ENCODE peak calls at places on chromosomes 2 and 18, in ten cellular contexts. One of them, this sample, is unnamed.
A peak's percentile ranks its signal among the peaks of the same experiment; 100 is the strongest.

GRCh38 chr18:46435031-46435430 is 222.0 kb downstream of the LOXHD1 start:
- DNase-seq in omental fat pad: no peak
- DNase-seq in SIG-M5: no peak
- DNase-seq in dermis microvascular lymphatic vessel endothelial cell: no peak
- DNase-seq in left ventricle myocardium inferior: no peak
- DNase-seq in activated CD8-positive, alpha-beta T cell treated with anti-CD3 and anti-CD28 coated beads, Interleukin-2, amount 10 ng/mL, durations not matched to agents 7 days and 5 days: no peak
- DNase-seq in NCI-H1105 treated with DMSO at 0.1 percent for 48 hours: no peak
- DNase-seq in stimulated activated CD8-positive, alpha-beta memory T cell treated with anti-CD3 and anti-CD28 coated beads, Interleukin-15, amount 100 ng/mL, for 1 hour: no peak
- DNase-seq in stimulated activated CD4-positive, alpha-beta T cell treated with anti-CD3 and anti-CD28 coated beads, Interleukin-2, amount 100 ng/mL, for 48 hours: no peak
- DNase-seq in EH: no peak
- DNase-seq in this sample: no peak

GRCh38 chr18:47184419-47185050 is 8.4 kb upstream of the IER3IP1 start:
- DNase-seq in omental fat pad: no peak
- DNase-seq in stimulated activated CD4-positive, alpha-beta T cell treated with anti-CD3 and anti-CD28 coated beads, Interleukin-2, amount 100 ng/mL, for 48 hours: no peak
- DNase-seq in dermis microvascular lymphatic vessel endothelial cell: peak; percentile 89
- DNase-seq in SIG-M5: no peak
- DNase-seq in left ventricle myocardium inferior: no peak
- DNase-seq in stimulated activated CD8-positive, alpha-beta memory T cell treated with anti-CD3 and anti-CD28 coated beads, Interleukin-15, amount 100 ng/mL, for 1 hour: no peak
- DNase-seq in activated CD8-positive, alpha-beta T cell treated with anti-CD3 and anti-CD28 coated beads, Interleukin-2, amount 10 ng/mL, durations not matched to agents 7 days and 5 days: no peak
- DNase-seq in EH: peak; percentile 54
- DNase-seq in NCI-H1105 treated with DMSO at 0.1 percent for 48 hours: no peak
- DNase-seq in this sample: peak; percentile 44

GRCh38 chr2:189142893-189143759 is 36.4 kb downstream of the COL5A2 start:
- DNase-seq in NCI-H1105 treated with DMSO at 0.1 percent for 48 hours: peak; percentile 19
- DNase-seq in omental fat pad: no peak
- DNase-seq in activated CD8-positive, alpha-beta T cell treated with anti-CD3 and anti-CD28 coated beads, Interleukin-2, amount 10 ng/mL, durations not matched to agents 7 days and 5 days: peak; percentile 68
- DNase-seq in stimulated activated CD8-positive, alpha-beta memory T cell treated with anti-CD3 and anti-CD28 coated beads, Interleukin-15, amount 100 ng/mL, for 1 hour: no peak
- DNase-seq in dermis microvascular lymphatic vessel endothelial cell: peak; percentile 59
- DNase-seq in EH: peak; percentile 53
- DNase-seq in left ventricle myocardium inferior: no peak
- DNase-seq in SIG-M5: no peak
- DNase-seq in stimulated activated CD4-positive, alpha-beta T cell treated with anti-CD3 and anti-CD28 coated beads, Interleukin-2, amount 100 ng/mL, for 48 hours: peak; percentile 26
- DNase-seq in this sample: peak; percentile 49

GRCh38 chr2:122927710-122928249 is 1097.3 kb upstream of the CNTNAP5 start:
- DNase-seq in dermis microvascular lymphatic vessel endothelial cell: no peak
- DNase-seq in SIG-M5: no peak
- DNase-seq in stimulated activated CD8-positive, alpha-beta memory T cell treated with anti-CD3 and anti-CD28 coated beads, Interleukin-15, amount 100 ng/mL, for 1 hour: no peak
- DNase-seq in left ventricle myocardium inferior: no peak
- DNase-seq in activated CD8-positive, alpha-beta T cell treated with anti-CD3 and anti-CD28 coated beads, Interleukin-2, amount 10 ng/mL, durations not matched to agents 7 days and 5 days: no peak
- DNase-seq in omental fat pad: no peak
- DNase-seq in NCI-H1105 treated with DMSO at 0.1 percent for 48 hours: no peak
- DNase-seq in EH: no peak
- DNase-seq in stimulated activated CD4-positive, alpha-beta T cell treated with anti-CD3 and anti-CD28 coated beads, Interleukin-2, amount 100 ng/mL, for 48 hours: no peak
- DNase-seq in this sample: no peak

GRCh38 chr2:141021109-141021508 is 1109.7 kb downstream of the LRP1B start:
- DNase-seq in omental fat pad: no peak
- DNase-seq in left ventricle myocardium inferior: no peak
- DNase-seq in stimulated activated CD4-positive, alpha-beta T cell treated with anti-CD3 and anti-CD28 coated beads, Interleukin-2, amount 100 ng/mL, for 48 hours: no peak
- DNase-seq in dermis microvascular lymphatic vessel endothelial cell: peak; percentile 70
- DNase-seq in EH: peak; percentile 81
- DNase-seq in activated CD8-positive, alpha-beta T cell treated with anti-CD3 and anti-CD28 coated beads, Interleukin-2, amount 10 ng/mL, durations not matched to agents 7 days and 5 days: no peak
- DNase-seq in SIG-M5: no peak
- DNase-seq in stimulated activated CD8-positive, alpha-beta memory T cell treated with anti-CD3 and anti-CD28 coated beads, Interleukin-15, amount 100 ng/mL, for 1 hour: no peak
- DNase-seq in NCI-H1105 treated with DMSO at 0.1 percent for 48 hours: no peak
- DNase-seq in this sample: no peak

GRCh38 chr2:145277922-145278321 is 758.0 kb upstream of the ZEB2 start:
- DNase-seq in EH: peak; percentile 58
- DNase-seq in dermis microvascular lymphatic vessel endothelial cell: no peak
- DNase-seq in stimulated activated CD4-positive, alpha-beta T cell treated with anti-CD3 and anti-CD28 coated beads, Interleukin-2, amount 100 ng/mL, for 48 hours: no peak
- DNase-seq in activated CD8-positive, alpha-beta T cell treated with anti-CD3 and anti-CD28 coated beads, Interleukin-2, amount 10 ng/mL, durations not matched to agents 7 days and 5 days: no peak
- DNase-seq in omental fat pad: no peak
- DNase-seq in NCI-H1105 treated with DMSO at 0.1 percent for 48 hours: no peak
- DNase-seq in left ventricle myocardium inferior: no peak
- DNase-seq in stimulated activated CD8-positive, alpha-beta memory T cell treated with anti-CD3 and anti-CD28 coated beads, Interleukin-15, amount 100 ng/mL, for 1 hour: no peak
- DNase-seq in SIG-M5: no peak
- DNase-seq in this sample: no peak

GRCh38 chr2:2046497-2046896 is 284.6 kb downstream of the MYT1L start:
- DNase-seq in activated CD8-positive, alpha-beta T cell treated with anti-CD3 and anti-CD28 coated beads, Interleukin-2, amount 10 ng/mL, durations not matched to agents 7 days and 5 days: no peak
- DNase-seq in NCI-H1105 treated with DMSO at 0.1 percent for 48 hours: no peak
- DNase-seq in SIG-M5: no peak
- DNase-seq in omental fat pad: no peak
- DNase-seq in stimulated activated CD4-positive, alpha-beta T cell treated with anti-CD3 and anti-CD28 coated beads, Interleukin-2, amount 100 ng/mL, for 48 hours: no peak
- DNase-seq in EH: no peak
- DNase-seq in dermis microvascular lymphatic vessel endothelial cell: no peak
- DNase-seq in stimulated activated CD8-positive, alpha-beta memory T cell treated with anti-CD3 and anti-CD28 coated beads, Interleukin-15, amount 100 ng/mL, for 1 hour: no peak
- DNase-seq in left ventricle myocardium inferior: no peak
- DNase-seq in this sample: no peak

GRCh38 chr2:80410346-80410745 is 105.8 kb upstream of the LRRTM1 start:
- DNase-seq in left ventricle myocardium inferior: no peak
- DNase-seq in stimulated activated CD4-positive, alpha-beta T cell treated with anti-CD3 and anti-CD28 coated beads, Interleukin-2, amount 100 ng/mL, for 48 hours: no peak
- DNase-seq in SIG-M5: no peak
- DNase-seq in stimulated activated CD8-positive, alpha-beta memory T cell treated with anti-CD3 and anti-CD28 coated beads, Interleukin-15, amount 100 ng/mL, for 1 hour: no peak
- DNase-seq in dermis microvascular lymphatic vessel endothelial cell: no peak
- DNase-seq in NCI-H1105 treated with DMSO at 0.1 percent for 48 hours: no peak
- DNase-seq in omental fat pad: no peak
- DNase-seq in EH: no peak
- DNase-seq in activated CD8-positive, alpha-beta T cell treated with anti-CD3 and anti-CD28 coated beads, Interleukin-2, amount 10 ng/mL, durations not matched to agents 7 days and 5 days: no peak
- DNase-seq in this sample: no peak

GRCh38 chr2:96868555-96869280 is 1.2 kb downstream of the SEMA4C start:
- DNase-seq in activated CD8-positive, alpha-beta T cell treated with anti-CD3 and anti-CD28 coated beads, Interleukin-2, amount 10 ng/mL, durations not matched to agents 7 days and 5 days: peak; percentile 80
- DNase-seq in stimulated activated CD4-positive, alpha-beta T cell treated with anti-CD3 and anti-CD28 coated beads, Interleukin-2, amount 100 ng/mL, for 48 hours: peak; percentile 43
- DNase-seq in left ventricle myocardium inferior: peak; percentile 89
- DNase-seq in EH: peak; percentile 95
- DNase-seq in SIG-M5: no peak
- DNase-seq in omental fat pad: peak; percentile 68
- DNase-seq in dermis microvascular lymphatic vessel endothelial cell: no peak
- DNase-seq in stimulated activated CD8-positive, alpha-beta memory T cell treated with anti-CD3 and anti-CD28 coated beads, Interleukin-15, amount 100 ng/mL, for 1 hour: no peak
- DNase-seq in NCI-H1105 treated with DMSO at 0.1 percent for 48 hours: peak; percentile 50
- DNase-seq in this sample: peak; percentile 24

GRCh38 chr2:239309398-239310245 is 91.2 kb downstream of the HDAC4 start:
- DNase-seq in omental fat pad: peak; percentile 18
- DNase-seq in SIG-M5: no peak
- DNase-seq in stimulated activated CD4-positive, alpha-beta T cell treated with anti-CD3 and anti-CD28 coated beads, Interleukin-2, amount 100 ng/mL, for 48 hours: no peak
- DNase-seq in activated CD8-positive, alpha-beta T cell treated with anti-CD3 and anti-CD28 coated beads, Interleukin-2, amount 10 ng/mL, durations not matched to agents 7 days and 5 days: no peak
- DNase-seq in NCI-H1105 treated with DMSO at 0.1 percent for 48 hours: no peak
- DNase-seq in stimulated activated CD8-positive, alpha-beta memory T cell treated with anti-CD3 and anti-CD28 coated beads, Interleukin-15, amount 100 ng/mL, for 1 hour: no peak
- DNase-seq in left ventricle myocardium inferior: no peak
- DNase-seq in dermis microvascular lymphatic vessel endothelial cell: no peak
- DNase-seq in EH: no peak
- DNase-seq in this sample: no peak

GRCh38 chr18:79939096-79939495 is 12.4 kb downstream of the SLC66A2 start:
- DNase-seq in SIG-M5: no peak
- DNase-seq in stimulated activated CD8-positive, alpha-beta memory T cell treated with anti-CD3 and anti-CD28 coated beads, Interleukin-15, amount 100 ng/mL, for 1 hour: no peak
- DNase-seq in left ventricle myocardium inferior: no peak
- DNase-seq in EH: no peak
- DNase-seq in activated CD8-positive, alpha-beta T cell treated with anti-CD3 and anti-CD28 coated beads, Interleukin-2, amount 10 ng/mL, durations not matched to agents 7 days and 5 days: no peak
- DNase-seq in stimulated activated CD4-positive, alpha-beta T cell treated with anti-CD3 and anti-CD28 coated beads, Interleukin-2, amount 100 ng/mL, for 48 hours: no peak
- DNase-seq in dermis microvascular lymphatic vessel endothelial cell: no peak
- DNase-seq in omental fat pad: no peak
- DNase-seq in NCI-H1105 treated with DMSO at 0.1 percent for 48 hours: no peak
- DNase-seq in this sample: no peak

GRCh38 chr18:4106407-4107033 is 348.6 kb downstream of the DLGAP1 start:
- DNase-seq in activated CD8-positive, alpha-beta T cell treated with anti-CD3 and anti-CD28 coated beads, Interleukin-2, amount 10 ng/mL, durations not matched to agents 7 days and 5 days: peak; percentile 73
- DNase-seq in dermis microvascular lymphatic vessel endothelial cell: peak; percentile 27
- DNase-seq in stimulated activated CD4-positive, alpha-beta T cell treated with anti-CD3 and anti-CD28 coated beads, Interleukin-2, amount 100 ng/mL, for 48 hours: peak; percentile 70
- DNase-seq in stimulated activated CD8-positive, alpha-beta memory T cell treated with anti-CD3 and anti-CD28 coated beads, Interleukin-15, amount 100 ng/mL, for 1 hour: peak; percentile 36
- DNase-seq in NCI-H1105 treated with DMSO at 0.1 percent for 48 hours: no peak
- DNase-seq in SIG-M5: no peak
- DNase-seq in omental fat pad: peak; percentile 81
- DNase-seq in EH: peak; percentile 42
- DNase-seq in left ventricle myocardium inferior: peak; percentile 47
- DNase-seq in this sample: peak; percentile 55

GRCh38 chr2:124640221-124640750 is 615.2 kb downstream of the CNTNAP5 start:
- DNase-seq in SIG-M5: no peak
- DNase-seq in omental fat pad: no peak
- DNase-seq in dermis microvascular lymphatic vessel endothelial cell: no peak
- DNase-seq in stimulated activated CD8-positive, alpha-beta memory T cell treated with anti-CD3 and anti-CD28 coated beads, Interleukin-15, amount 100 ng/mL, for 1 hour: no peak
- DNase-seq in activated CD8-positive, alpha-beta T cell treated with anti-CD3 and anti-CD28 coated beads, Interleukin-2, amount 10 ng/mL, durations not matched to agents 7 days and 5 days: no peak
- DNase-seq in NCI-H1105 treated with DMSO at 0.1 percent for 48 hours: no peak
- DNase-seq in EH: no peak
- DNase-seq in left ventricle myocardium inferior: no peak
- DNase-seq in stimulated activated CD4-positive, alpha-beta T cell treated with anti-CD3 and anti-CD28 coated beads, Interleukin-2, amount 100 ng/mL, for 48 hours: no peak
- DNase-seq in this sample: no peak

GRCh38 chr2:156486175-156486574 is 50.0 kb downstream of the GPD2 start:
- DNase-seq in stimulated activated CD4-positive, alpha-beta T cell treated with anti-CD3 and anti-CD28 coated beads, Interleukin-2, amount 100 ng/mL, for 48 hours: no peak
- DNase-seq in SIG-M5: no peak
- DNase-seq in dermis microvascular lymphatic vessel endothelial cell: no peak
- DNase-seq in NCI-H1105 treated with DMSO at 0.1 percent for 48 hours: no peak
- DNase-seq in activated CD8-positive, alpha-beta T cell treated with anti-CD3 and anti-CD28 coated beads, Interleukin-2, amount 10 ng/mL, durations not matched to agents 7 days and 5 days: no peak
- DNase-seq in omental fat pad: no peak
- DNase-seq in stimulated activated CD8-positive, alpha-beta memory T cell treated with anti-CD3 and anti-CD28 coated beads, Interleukin-15, amount 100 ng/mL, for 1 hour: no peak
- DNase-seq in left ventricle myocardium inferior: no peak
- DNase-seq in EH: peak; percentile 12
- DNase-seq in this sample: no peak

GRCh38 chr18:70074091-70074490 is 126.4 kb upstream of the CD226 start:
- DNase-seq in activated CD8-positive, alpha-beta T cell treated with anti-CD3 and anti-CD28 coated beads, Interleukin-2, amount 10 ng/mL, durations not matched to agents 7 days and 5 days: no peak
- DNase-seq in stimulated activated CD4-positive, alpha-beta T cell treated with anti-CD3 and anti-CD28 coated beads, Interleukin-2, amount 100 ng/mL, for 48 hours: no peak
- DNase-seq in EH: peak; percentile 42
- DNase-seq in dermis microvascular lymphatic vessel endothelial cell: no peak
- DNase-seq in omental fat pad: no peak
- DNase-seq in SIG-M5: no peak
- DNase-seq in NCI-H1105 treated with DMSO at 0.1 percent for 48 hours: no peak
- DNase-seq in left ventricle myocardium inferior: no peak
- DNase-seq in stimulated activated CD8-positive, alpha-beta memory T cell treated with anti-CD3 and anti-CD28 coated beads, Interleukin-15, amount 100 ng/mL, for 1 hour: no peak
- DNase-seq in this sample: no peak

GRCh38 chr2:6297238-6297637 is 568.5 kb downstream of the CMPK2 start:
- DNase-seq in NCI-H1105 treated with DMSO at 0.1 percent for 48 hours: no peak
- DNase-seq in stimulated activated CD8-positive, alpha-beta memory T cell treated with anti-CD3 and anti-CD28 coated beads, Interleukin-15, amount 100 ng/mL, for 1 hour: no peak
- DNase-seq in left ventricle myocardium inferior: no peak
- DNase-seq in EH: no peak
- DNase-seq in omental fat pad: no peak
- DNase-seq in SIG-M5: no peak
- DNase-seq in dermis microvascular lymphatic vessel endothelial cell: no peak
- DNase-seq in activated CD8-positive, alpha-beta T cell treated with anti-CD3 and anti-CD28 coated beads, Interleukin-2, amount 10 ng/mL, durations not matched to agents 7 days and 5 days: no peak
- DNase-seq in stimulated activated CD4-positive, alpha-beta T cell treated with anti-CD3 and anti-CD28 coated beads, Interleukin-2, amount 100 ng/mL, for 48 hours: no peak
- DNase-seq in this sample: no peak

GRCh38 chr2:171964328-171964727 is 35.4 kb upstream of the METAP1D start:
- DNase-seq in EH: no peak
- DNase-seq in activated CD8-positive, alpha-beta T cell treated with anti-CD3 and anti-CD28 coated beads, Interleukin-2, amount 10 ng/mL, durations not matched to agents 7 days and 5 days: no peak
- DNase-seq in stimulated activated CD4-positive, alpha-beta T cell treated with anti-CD3 and anti-CD28 coated beads, Interleukin-2, amount 100 ng/mL, for 48 hours: no peak
- DNase-seq in omental fat pad: no peak
- DNase-seq in SIG-M5: no peak
- DNase-seq in left ventricle myocardium inferior: no peak
- DNase-seq in dermis microvascular lymphatic vessel endothelial cell: no peak
- DNase-seq in stimulated activated CD8-positive, alpha-beta memory T cell treated with anti-CD3 and anti-CD28 coated beads, Interleukin-15, amount 100 ng/mL, for 1 hour: no peak
- DNase-seq in NCI-H1105 treated with DMSO at 0.1 percent for 48 hours: peak; percentile 25
- DNase-seq in this sample: no peak

GRCh38 chr2:25336446-25336845 is 5.3 kb downstream of the DNMT3A start:
- DNase-seq in SIG-M5: no peak
- DNase-seq in dermis microvascular lymphatic vessel endothelial cell: no peak
- DNase-seq in EH: no peak
- DNase-seq in stimulated activated CD4-positive, alpha-beta T cell treated with anti-CD3 and anti-CD28 coated beads, Interleukin-2, amount 100 ng/mL, for 48 hours: no peak
- DNase-seq in omental fat pad: no peak
- DNase-seq in stimulated activated CD8-positive, alpha-beta memory T cell treated with anti-CD3 and anti-CD28 coated beads, Interleukin-15, amount 100 ng/mL, for 1 hour: no peak
- DNase-seq in left ventricle myocardium inferior: no peak
- DNase-seq in activated CD8-positive, alpha-beta T cell treated with anti-CD3 and anti-CD28 coated beads, Interleukin-2, amount 10 ng/mL, durations not matched to agents 7 days and 5 days: no peak
- DNase-seq in NCI-H1105 treated with DMSO at 0.1 percent for 48 hours: no peak
- DNase-seq in this sample: no peak

GRCh38 chr18:37617623-37618022 is 52.0 kb upstream of the CELF4 start:
- DNase-seq in SIG-M5: no peak
- DNase-seq in stimulated activated CD4-positive, alpha-beta T cell treated with anti-CD3 and anti-CD28 coated beads, Interleukin-2, amount 100 ng/mL, for 48 hours: no peak
- DNase-seq in dermis microvascular lymphatic vessel endothelial cell: no peak
- DNase-seq in EH: no peak
- DNase-seq in activated CD8-positive, alpha-beta T cell treated with anti-CD3 and anti-CD28 coated beads, Interleukin-2, amount 10 ng/mL, durations not matched to agents 7 days and 5 days: no peak
- DNase-seq in NCI-H1105 treated with DMSO at 0.1 percent for 48 hours: no peak
- DNase-seq in left ventricle myocardium inferior: no peak
- DNase-seq in stimulated activated CD8-positive, alpha-beta memory T cell treated with anti-CD3 and anti-CD28 coated beads, Interleukin-15, amount 100 ng/mL, for 1 hour: no peak
- DNase-seq in omental fat pad: no peak
- DNase-seq in this sample: peak; percentile 35

GRCh38 chr2:74864728-74865722 is 31.1 kb downstream of the HK2 start:
- DNase-seq in NCI-H1105 treated with DMSO at 0.1 percent for 48 hours: no peak
- DNase-seq in omental fat pad: no peak
- DNase-seq in stimulated activated CD8-positive, alpha-beta memory T cell treated with anti-CD3 and anti-CD28 coated beads, Interleukin-15, amount 100 ng/mL, for 1 hour: no peak
- DNase-seq in activated CD8-positive, alpha-beta T cell treated with anti-CD3 and anti-CD28 coated beads, Interleukin-2, amount 10 ng/mL, durations not matched to agents 7 days and 5 days: no peak
- DNase-seq in dermis microvascular lymphatic vessel endothelial cell: no peak
- DNase-seq in SIG-M5: no peak
- DNase-seq in EH: peak; percentile 80
- DNase-seq in left ventricle myocardium inferior: no peak
- DNase-seq in stimulated activated CD4-positive, alpha-beta T cell treated with anti-CD3 and anti-CD28 coated beads, Interleukin-2, amount 100 ng/mL, for 48 hours: no peak
- DNase-seq in this sample: no peak

GRCh38 chr2:111919794-111920608 is 21.6 kb downstream of the MERTK start:
- DNase-seq in omental fat pad: no peak
- DNase-seq in activated CD8-positive, alpha-beta T cell treated with anti-CD3 and anti-CD28 coated beads, Interleukin-2, amount 10 ng/mL, durations not matched to agents 7 days and 5 days: no peak
- DNase-seq in dermis microvascular lymphatic vessel endothelial cell: no peak
- DNase-seq in EH: no peak
- DNase-seq in SIG-M5: no peak
- DNase-seq in stimulated activated CD4-positive, alpha-beta T cell treated with anti-CD3 and anti-CD28 coated beads, Interleukin-2, amount 100 ng/mL, for 48 hours: no peak
- DNase-seq in left ventricle myocardium inferior: peak; percentile 34
- DNase-seq in NCI-H1105 treated with DMSO at 0.1 percent for 48 hours: no peak
- DNase-seq in stimulated activated CD8-positive, alpha-beta memory T cell treated with anti-CD3 and anti-CD28 coated beads, Interleukin-15, amount 100 ng/mL, for 1 hour: no peak
- DNase-seq in this sample: no peak

GRCh38 chr2:1319393-1319792 is 93.9 kb upstream of the TPO start:
- DNase-seq in EH: no peak
- DNase-seq in omental fat pad: no peak
- DNase-seq in stimulated activated CD8-positive, alpha-beta memory T cell treated with anti-CD3 and anti-CD28 coated beads, Interleukin-15, amount 100 ng/mL, for 1 hour: no peak
- DNase-seq in NCI-H1105 treated with DMSO at 0.1 percent for 48 hours: no peak
- DNase-seq in stimulated activated CD4-positive, alpha-beta T cell treated with anti-CD3 and anti-CD28 coated beads, Interleukin-2, amount 100 ng/mL, for 48 hours: no peak
- DNase-seq in dermis microvascular lymphatic vessel endothelial cell: no peak
- DNase-seq in SIG-M5: no peak
- DNase-seq in activated CD8-positive, alpha-beta T cell treated with anti-CD3 and anti-CD28 coated beads, Interleukin-2, amount 10 ng/mL, durations not matched to agents 7 days and 5 days: no peak
- DNase-seq in left ventricle myocardium inferior: no peak
- DNase-seq in this sample: no peak

GRCh38 chr2:47070920-47071824 is 83.9 kb downstream of the STPG4 start:
- DNase-seq in EH: peak; percentile 96
- DNase-seq in NCI-H1105 treated with DMSO at 0.1 percent for 48 hours: no peak
- DNase-seq in stimulated activated CD8-positive, alpha-beta memory T cell treated with anti-CD3 and anti-CD28 coated beads, Interleukin-15, amount 100 ng/mL, for 1 hour: no peak
- DNase-seq in dermis microvascular lymphatic vessel endothelial cell: peak; percentile 83
- DNase-seq in SIG-M5: no peak
- DNase-seq in activated CD8-positive, alpha-beta T cell treated with anti-CD3 and anti-CD28 coated beads, Interleukin-2, amount 10 ng/mL, durations not matched to agents 7 days and 5 days: peak; percentile 81
- DNase-seq in omental fat pad: peak; percentile 62
- DNase-seq in left ventricle myocardium inferior: peak; percentile 79
- DNase-seq in stimulated activated CD4-positive, alpha-beta T cell treated with anti-CD3 and anti-CD28 coated beads, Interleukin-2, amount 100 ng/mL, for 48 hours: peak; percentile 31
- DNase-seq in this sample: peak; percentile 31

GRCh38 chr18:22219568-22220355 is 50.4 kb downstream of the GATA6 start:
- DNase-seq in activated CD8-positive, alpha-beta T cell treated with anti-CD3 and anti-CD28 coated beads, Interleukin-2, amount 10 ng/mL, durations not matched to agents 7 days and 5 days: no peak
- DNase-seq in EH: no peak
- DNase-seq in stimulated activated CD4-positive, alpha-beta T cell treated with anti-CD3 and anti-CD28 coated beads, Interleukin-2, amount 100 ng/mL, for 48 hours: no peak
- DNase-seq in NCI-H1105 treated with DMSO at 0.1 percent for 48 hours: no peak
- DNase-seq in left ventricle myocardium inferior: no peak
- DNase-seq in stimulated activated CD8-positive, alpha-beta memory T cell treated with anti-CD3 and anti-CD28 coated beads, Interleukin-15, amount 100 ng/mL, for 1 hour: no peak
- DNase-seq in dermis microvascular lymphatic vessel endothelial cell: no peak
- DNase-seq in SIG-M5: no peak
- DNase-seq in omental fat pad: no peak
- DNase-seq in this sample: no peak

GRCh38 chr2:70956141-70956540 is 20.4 kb downstream of the ATP6V1B1 start:
- DNase-seq in stimulated activated CD8-positive, alpha-beta memory T cell treated with anti-CD3 and anti-CD28 coated beads, Interleukin-15, amount 100 ng/mL, for 1 hour: no peak
- DNase-seq in SIG-M5: no peak
- DNase-seq in omental fat pad: no peak
- DNase-seq in stimulated activated CD4-positive, alpha-beta T cell treated with anti-CD3 and anti-CD28 coated beads, Interleukin-2, amount 100 ng/mL, for 48 hours: no peak
- DNase-seq in EH: no peak
- DNase-seq in activated CD8-positive, alpha-beta T cell treated with anti-CD3 and anti-CD28 coated beads, Interleukin-2, amount 10 ng/mL, durations not matched to agents 7 days and 5 days: peak; percentile 2
- DNase-seq in NCI-H1105 treated with DMSO at 0.1 percent for 48 hours: no peak
- DNase-seq in left ventricle myocardium inferior: no peak
- DNase-seq in dermis microvascular lymphatic vessel endothelial cell: no peak
- DNase-seq in this sample: no peak

GRCh38 chr2:239876241-239876947 is 148.7 kb downstream of the NDUFA10 start:
- DNase-seq in dermis microvascular lymphatic vessel endothelial cell: no peak
- DNase-seq in stimulated activated CD8-positive, alpha-beta memory T cell treated with anti-CD3 and anti-CD28 coated beads, Interleukin-15, amount 100 ng/mL, for 1 hour: no peak
- DNase-seq in left ventricle myocardium inferior: no peak
- DNase-seq in stimulated activated CD4-positive, alpha-beta T cell treated with anti-CD3 and anti-CD28 coated beads, Interleukin-2, amount 100 ng/mL, for 48 hours: no peak
- DNase-seq in SIG-M5: no peak
- DNase-seq in activated CD8-positive, alpha-beta T cell treated with anti-CD3 and anti-CD28 coated beads, Interleukin-2, amount 10 ng/mL, durations not matched to agents 7 days and 5 days: no peak
- DNase-seq in NCI-H1105 treated with DMSO at 0.1 percent for 48 hours: no peak
- DNase-seq in EH: no peak
- DNase-seq in omental fat pad: no peak
- DNase-seq in this sample: no peak

GRCh38 chr2:173590278-173590811 is 235.7 kb downstream of the CDCA7 start:
- DNase-seq in EH: peak; percentile 99
- DNase-seq in dermis microvascular lymphatic vessel endothelial cell: peak; percentile 15
- DNase-seq in activated CD8-positive, alpha-beta T cell treated with anti-CD3 and anti-CD28 coated beads, Interleukin-2, amount 10 ng/mL, durations not matched to agents 7 days and 5 days: no peak
- DNase-seq in omental fat pad: no peak
- DNase-seq in NCI-H1105 treated with DMSO at 0.1 percent for 48 hours: peak; percentile 90
- DNase-seq in stimulated activated CD4-positive, alpha-beta T cell treated with anti-CD3 and anti-CD28 coated beads, Interleukin-2, amount 100 ng/mL, for 48 hours: no peak
- DNase-seq in stimulated activated CD8-positive, alpha-beta memory T cell treated with anti-CD3 and anti-CD28 coated beads, Interleukin-15, amount 100 ng/mL, for 1 hour: no peak
- DNase-seq in left ventricle myocardium inferior: peak; percentile 67
- DNase-seq in SIG-M5: no peak
- DNase-seq in this sample: no peak

GRCh38 chr18:53489266-53489665 is 735.2 kb downstream of the MBD2 start:
- DNase-seq in EH: no peak
- DNase-seq in activated CD8-positive, alpha-beta T cell treated with anti-CD3 and anti-CD28 coated beads, Interleukin-2, amount 10 ng/mL, durations not matched to agents 7 days and 5 days: no peak
- DNase-seq in stimulated activated CD8-positive, alpha-beta memory T cell treated with anti-CD3 and anti-CD28 coated beads, Interleukin-15, amount 100 ng/mL, for 1 hour: no peak
- DNase-seq in omental fat pad: no peak
- DNase-seq in left ventricle myocardium inferior: no peak
- DNase-seq in dermis microvascular lymphatic vessel endothelial cell: no peak
- DNase-seq in NCI-H1105 treated with DMSO at 0.1 percent for 48 hours: no peak
- DNase-seq in SIG-M5: no peak
- DNase-seq in stimulated activated CD4-positive, alpha-beta T cell treated with anti-CD3 and anti-CD28 coated beads, Interleukin-2, amount 100 ng/mL, for 48 hours: no peak
- DNase-seq in this sample: no peak

This sample was measured in Jurkat, Clone E6-1.